ENCODE peak calls at places on chromosome 17, in seven cellular contexts. One of them, this sample, is unnamed.

GRCh38 chr17:66945451-66945850 is 19.1 kb upstream of the CACNG4 start:
- DNase-seq in AG04450: no peak
- DNase-seq in cardiac muscle cell: no peak
- DNase-seq in pancreas: no peak
- DNase-seq in prostate gland: peak; percentile 38
- DNase-seq in tibial nerve: no peak
- DNase-seq in fibroblast of lung: peak; percentile 76
- DNase-seq in this sample: no peak

GRCh38 chr17:38444151-38444550 is 15.9 kb downstream of the ARHGAP23 start:
- DNase-seq in fibroblast of lung: peak; percentile 51
- DNase-seq in pancreas: no peak
- DNase-seq in tibial nerve: peak; percentile 46
- DNase-seq in AG04450: no peak
- DNase-seq in cardiac muscle cell: peak; percentile 73
- DNase-seq in prostate gland: peak; percentile 69
- DNase-seq in this sample: peak; percentile 4

GRCh38 chr17:67992541-67993152 is 3.6 kb downstream of the C17orf58 start:
- DNase-seq in tibial nerve: no peak
- DNase-seq in pancreas: no peak
- DNase-seq in cardiac muscle cell: peak; percentile 5
- DNase-seq in prostate gland: peak; percentile 44
- DNase-seq in AG04450: no peak
- DNase-seq in fibroblast of lung: peak; percentile 58
- DNase-seq in this sample: no peak

GRCh38 chr17:43829738-43830137 is 3.2 kb downstream of the MPP3 start:
- DNase-seq in fibroblast of lung: no peak
- DNase-seq in AG04450: no peak
- DNase-seq in tibial nerve: no peak
- DNase-seq in pancreas: no peak
- DNase-seq in prostate gland: no peak
- DNase-seq in cardiac muscle cell: no peak
- DNase-seq in this sample: no peak

GRCh38 chr17:48615212-48615962 is at the start of gene HOXB8:
- DNase-seq in AG04450: no peak
- DNase-seq in fibroblast of lung: no peak
- DNase-seq in cardiac muscle cell: no peak
- DNase-seq in pancreas: no peak
- DNase-seq in tibial nerve: no peak
- DNase-seq in prostate gland: no peak
- DNase-seq in this sample: no peak

GRCh38 chr17:21211825-21212479 is 2.0 kb downstream of the TMEM11 start:
- DNase-seq in pancreas: no peak
- DNase-seq in tibial nerve: no peak
- DNase-seq in prostate gland: no peak
- DNase-seq in fibroblast of lung: no peak
- DNase-seq in cardiac muscle cell: no peak
- DNase-seq in AG04450: no peak
- DNase-seq in this sample: no peak

GRCh38 chr17:30000001-30000754 is 58.7 kb downstream of the EFCAB5 start:
- DNase-seq in fibroblast of lung: no peak
- DNase-seq in prostate gland: no peak
- DNase-seq in tibial nerve: no peak
- DNase-seq in AG04450: no peak
- DNase-seq in pancreas: no peak
- DNase-seq in cardiac muscle cell: no peak
- DNase-seq in this sample: no peak

GRCh38 chr17:80906364-80907259 is 85.0 kb upstream of the CHMP6 start:
- DNase-seq in pancreas: no peak
- DNase-seq in tibial nerve: no peak
- DNase-seq in AG04450: no peak
- DNase-seq in prostate gland: no peak
- DNase-seq in fibroblast of lung: no peak
- DNase-seq in cardiac muscle cell: no peak
- DNase-seq in this sample: no peak

GRCh38 chr17:69919789-69920188 is 155.2 kb upstream of the KCNJ16 start:
- DNase-seq in fibroblast of lung: no peak
- DNase-seq in tibial nerve: no peak
- DNase-seq in prostate gland: no peak
- DNase-seq in cardiac muscle cell: no peak
- DNase-seq in AG04450: no peak
- DNase-seq in pancreas: no peak
- DNase-seq in this sample: no peak

GRCh38 chr17:19933221-19933620 is 44.4 kb downstream of the AKAP10 start:
- DNase-seq in cardiac muscle cell: no peak
- DNase-seq in AG04450: no peak
- DNase-seq in prostate gland: no peak
- DNase-seq in tibial nerve: no peak
- DNase-seq in pancreas: no peak
- DNase-seq in fibroblast of lung: peak; percentile 45
- DNase-seq in this sample: no peak

GRCh38 chr17:45706033-45706432 is 78.1 kb upstream of the CRHR1 start:
- DNase-seq in pancreas: no peak
- DNase-seq in fibroblast of lung: no peak
- DNase-seq in AG04450: no peak
- DNase-seq in tibial nerve: no peak
- DNase-seq in prostate gland: no peak
- DNase-seq in cardiac muscle cell: no peak
- DNase-seq in this sample: no peak

GRCh38 chr17:77281024-77281903 is 140.5 kb downstream of the SEC14L1 start:
- DNase-seq in pancreas: peak; percentile 58
- DNase-seq in cardiac muscle cell: peak; percentile 58
- DNase-seq in fibroblast of lung: peak; percentile 45
- DNase-seq in prostate gland: peak; percentile 69
- DNase-seq in tibial nerve: no peak
- DNase-seq in AG04450: no peak
- DNase-seq in this sample: no peak

GRCh38 chr17:82098169-82098938 is at the start of gene FASN:
- DNase-seq in fibroblast of lung: peak; percentile 92
- DNase-seq in AG04450: peak; percentile 88
- DNase-seq in cardiac muscle cell: peak; percentile 98
- DNase-seq in pancreas: peak; percentile 92
- DNase-seq in tibial nerve: peak; percentile 94
- DNase-seq in prostate gland: peak; percentile 94
- DNase-seq in this sample: peak; percentile 82

GRCh38 chr17:384622-385194 is 32.1 kb upstream of the RPH3AL start:
- DNase-seq in tibial nerve: no peak
- DNase-seq in fibroblast of lung: no peak
- DNase-seq in pancreas: no peak
- DNase-seq in cardiac muscle cell: no peak
- DNase-seq in AG04450: no peak
- DNase-seq in prostate gland: no peak
- DNase-seq in this sample: no peak

GRCh38 chr17:13544292-13544691 is 57.4 kb downstream of the HS3ST3A1 start:
- DNase-seq in AG04450: peak; percentile 93
- DNase-seq in pancreas: no peak
- DNase-seq in fibroblast of lung: peak; percentile 100
- DNase-seq in tibial nerve: no peak
- DNase-seq in prostate gland: peak; percentile 25
- DNase-seq in cardiac muscle cell: peak; percentile 96
- DNase-seq in this sample: no peak

GRCh38 chr17:40251576-40251975 is 32.5 kb downstream of the WIPF2 start:
- DNase-seq in tibial nerve: no peak
- DNase-seq in cardiac muscle cell: peak; percentile 80
- DNase-seq in AG04450: no peak
- DNase-seq in prostate gland: peak; percentile 25
- DNase-seq in fibroblast of lung: peak; percentile 89
- DNase-seq in pancreas: no peak
- DNase-seq in this sample: peak; percentile 87

GRCh38 chr17:63435681-63436522 is 10.2 kb downstream of the CYB561 start:
- DNase-seq in prostate gland: peak; percentile 71
- DNase-seq in fibroblast of lung: no peak
- DNase-seq in pancreas: peak; percentile 65
- DNase-seq in tibial nerve: no peak
- DNase-seq in AG04450: no peak
- DNase-seq in cardiac muscle cell: no peak
- DNase-seq in this sample: peak; percentile 97

GRCh38 chr17:77407321-77408277 is 266.8 kb downstream of the SEC14L1 start:
- DNase-seq in prostate gland: no peak
- DNase-seq in AG04450: no peak
- DNase-seq in pancreas: no peak
- DNase-seq in fibroblast of lung: no peak
- DNase-seq in tibial nerve: no peak
- DNase-seq in cardiac muscle cell: no peak
- DNase-seq in this sample: no peak

GRCh38 chr17:79749156-79749815 is 18.5 kb downstream of the ENPP7 start:
- DNase-seq in prostate gland: no peak
- DNase-seq in cardiac muscle cell: peak; percentile 81
- DNase-seq in AG04450: peak; percentile 33
- DNase-seq in fibroblast of lung: peak; percentile 74
- DNase-seq in tibial nerve: no peak
- DNase-seq in pancreas: no peak
- DNase-seq in this sample: no peak

GRCh38 chr17:79745641-79746105 is 14.9 kb downstream of the ENPP7 start:
- DNase-seq in prostate gland: no peak
- DNase-seq in pancreas: no peak
- DNase-seq in AG04450: no peak
- DNase-seq in cardiac muscle cell: no peak
- DNase-seq in tibial nerve: no peak
- DNase-seq in fibroblast of lung: no peak
- DNase-seq in this sample: no peak

GRCh38 chr17:79747508-79748295 is 17.0 kb downstream of the ENPP7 start:
- DNase-seq in AG04450: no peak
- DNase-seq in cardiac muscle cell: no peak
- DNase-seq in fibroblast of lung: no peak
- DNase-seq in tibial nerve: no peak
- DNase-seq in pancreas: no peak
- DNase-seq in prostate gland: no peak
- DNase-seq in this sample: no peak

GRCh38 chr17:79748296-79749099 is 17.8 kb downstream of the ENPP7 start:
- DNase-seq in cardiac muscle cell: no peak
- DNase-seq in fibroblast of lung: no peak
- DNase-seq in tibial nerve: no peak
- DNase-seq in AG04450: no peak
- DNase-seq in pancreas: no peak
- DNase-seq in prostate gland: no peak
- DNase-seq in this sample: no peak

GRCh38 chr17:79746955-79747507 is 16.3 kb downstream of the ENPP7 start:
- DNase-seq in AG04450: no peak
- DNase-seq in tibial nerve: no peak
- DNase-seq in cardiac muscle cell: peak; percentile 17
- DNase-seq in fibroblast of lung: no peak
- DNase-seq in pancreas: no peak
- DNase-seq in prostate gland: no peak
- DNase-seq in this sample: no peak
- H3K4me3 ChIP-seq in AG04450: no peak overlapping the region
- H3K4me3 ChIP-seq in tibial nerve: no peak overlapping the region
- H3K4me3 ChIP-seq in cardiac muscle cell: no peak overlapping the region
- H3K4me3 ChIP-seq in fibroblast of lung: no peak overlapping the region
- H3K4me3 ChIP-seq in pancreas: no peak overlapping the region
- H3K4me3 ChIP-seq in prostate gland: no peak overlapping the region
- H3K4me3 ChIP-seq in this sample: no peak overlapping the region

DNA sequence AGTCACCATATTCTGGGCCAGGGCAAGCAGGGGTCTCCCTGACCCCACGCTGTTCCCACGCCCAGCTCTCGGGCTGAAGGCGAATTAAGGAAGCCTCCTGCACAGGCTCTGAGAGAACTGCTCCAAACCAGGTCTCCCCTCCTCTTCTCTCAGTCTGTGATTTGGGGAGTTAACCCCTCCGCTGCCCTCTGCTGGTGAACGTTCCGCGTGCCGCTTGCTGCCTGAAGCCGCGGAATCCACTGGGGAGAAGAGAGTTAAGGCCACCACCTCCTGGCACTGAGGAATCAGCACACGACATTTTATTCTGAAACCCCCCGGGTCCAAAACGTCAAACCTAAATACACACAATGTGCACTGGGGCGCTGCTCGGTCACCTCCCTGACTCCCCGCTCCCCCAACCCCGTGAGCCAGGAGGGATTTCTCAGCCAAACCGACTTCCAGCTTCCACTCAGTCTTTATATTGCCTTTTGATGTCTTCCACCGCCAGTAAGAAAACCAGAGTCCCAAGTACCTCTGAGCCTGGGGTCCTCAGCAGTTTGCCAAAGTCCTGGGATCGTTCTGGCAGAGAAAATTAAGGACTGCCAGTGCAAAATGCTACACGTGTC is 54.4 kb upstream of the RCVRN start:
- DNase-seq in AG04450: no peak
- DNase-seq in tibial nerve: no peak
- DNase-seq in pancreas: no peak
- DNase-seq in fibroblast of lung: peak; percentile 23
- DNase-seq in prostate gland: peak; percentile 19
- DNase-seq in cardiac muscle cell: peak; percentile 67
- DNase-seq in this sample: peak; percentile 18
- TF ChIP-seq CTCF in AG04450: peak; percentile 65
- TF ChIP-seq CTCF in tibial nerve: peak; percentile 44
- TF ChIP-seq CTCF in pancreas: no peak
- TF ChIP-seq CTCF in fibroblast of lung: peak; percentile 39
- TF ChIP-seq CTCF in prostate gland: peak; percentile 51
- TF ChIP-seq CTCF in cardiac muscle cell: peak; percentile 83
- TF ChIP-seq CTCF in this sample: peak; percentile 77

DNA sequence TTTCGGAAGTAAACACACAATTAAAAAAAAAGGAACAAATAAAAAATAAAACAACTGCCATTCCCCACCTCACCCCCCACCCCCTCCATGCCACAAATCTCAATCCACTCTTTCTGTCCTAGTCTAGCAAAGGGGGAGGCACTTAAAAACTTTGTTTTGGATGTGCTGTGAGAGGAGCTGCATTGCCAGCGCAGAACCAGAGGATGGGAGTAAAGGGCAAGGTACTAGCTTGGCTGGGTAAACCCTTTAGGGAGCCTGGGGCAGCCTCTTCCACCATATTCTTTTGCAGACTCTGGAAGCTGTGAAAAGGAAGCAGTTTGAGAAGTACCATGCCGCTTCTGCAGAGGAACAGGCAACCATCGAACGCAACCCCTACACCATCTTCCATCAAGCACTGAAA is 1.4 kb downstream of the MRPS7 start:
- DNase-seq in cardiac muscle cell: no peak
- DNase-seq in prostate gland: no peak
- DNase-seq in tibial nerve: no peak
- DNase-seq in AG04450: no peak
- DNase-seq in pancreas: no peak
- DNase-seq in fibroblast of lung: no peak
- DNase-seq in this sample: no peak
- H3K4me3 ChIP-seq in cardiac muscle cell: peak overlapping the region; percentile 91
- H3K4me3 ChIP-seq in prostate gland: no peak overlapping the region
- H3K4me3 ChIP-seq in tibial nerve: no peak overlapping the region
- H3K4me3 ChIP-seq in AG04450: peak overlapping the region; percentile 95
- H3K4me3 ChIP-seq in pancreas: no peak overlapping the region
- H3K4me3 ChIP-seq in fibroblast of lung: peak overlapping the region; percentile 93
- H3K4me3 ChIP-seq in this sample: peak overlapping the region; percentile 90

DNA sequence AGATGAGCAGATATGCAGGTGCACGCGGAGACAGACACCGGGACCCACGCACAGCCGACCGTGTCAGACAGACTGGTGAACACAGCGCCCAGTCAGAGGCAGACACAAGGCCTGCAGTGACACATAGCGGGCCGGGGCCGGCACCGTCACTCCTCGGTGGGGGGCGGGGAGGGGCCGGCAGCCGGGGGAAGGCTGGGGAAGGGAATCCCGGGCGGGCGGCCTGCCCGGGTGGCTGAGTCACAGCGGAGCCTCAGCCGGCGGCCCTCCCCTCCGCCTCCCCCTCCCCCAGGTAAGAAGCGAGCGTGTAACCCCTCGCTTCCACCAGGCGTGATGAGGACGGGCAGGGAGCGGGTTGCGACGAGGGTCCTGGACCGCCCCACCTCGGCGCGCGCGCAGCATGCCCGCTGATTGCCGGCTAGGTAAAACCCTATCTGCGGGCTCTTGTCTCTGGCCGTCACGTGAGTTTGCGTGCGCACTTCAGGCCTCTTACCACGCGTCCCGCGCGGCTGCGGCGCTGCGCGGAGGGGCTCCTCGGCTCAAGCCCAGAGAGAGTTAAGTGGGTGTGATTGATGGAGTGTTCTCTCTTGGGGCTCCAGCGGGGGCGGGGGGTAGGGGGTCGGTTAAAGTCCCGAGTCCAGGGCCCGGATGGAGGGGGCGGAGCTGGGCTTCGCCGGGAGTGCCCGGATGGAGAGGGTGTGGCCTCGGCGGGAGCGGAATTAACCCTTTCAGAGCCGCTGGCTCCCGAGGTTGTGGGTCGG is 7.8 kb downstream of the KDM6B start:
- DNase-seq in AG04450: peak; percentile 62
- DNase-seq in tibial nerve: peak; percentile 85
- DNase-seq in fibroblast of lung: peak; percentile 91
- DNase-seq in prostate gland: peak; percentile 83
- DNase-seq in cardiac muscle cell: peak; percentile 94
- DNase-seq in pancreas: peak; percentile 89
- DNase-seq in this sample: no peak
- TF ChIP-seq CTCF in AG04450: no peak
- TF ChIP-seq CTCF in tibial nerve: peak; percentile 43
- TF ChIP-seq CTCF in fibroblast of lung: no peak
- TF ChIP-seq CTCF in prostate gland: peak; percentile 35
- TF ChIP-seq CTCF in cardiac muscle cell: no peak
- TF ChIP-seq CTCF in pancreas: no peak
- TF ChIP-seq CTCF in this sample: peak; percentile 23

This sample was measured in LNCaP clone FGC.